ENCODE peak calls at places on chromosomes 7 and 10, in seven cellular contexts. Z, L, D, S, H, C and F are unnamed samples.

GRCh38 chr7:28349637-28350036 is 62.7 kb upstream of the CREB5 start:
- DNase-seq in Z (no peak), L (no peak), D (no peak), S (peak; percentile 12), H (no peak), C (no peak), F (no peak)

GRCh38 chr7:22610871-22611757 is 111.1 kb upstream of the STEAP1B start:
- DNase-seq in Z (no peak), L (no peak), D (no peak), S (peak; percentile 58), H (no peak), C (no peak), F (no peak)

GRCh38 chr10:103954543-103954942 is 12.4 kb upstream of the SLK start:
- DNase-seq in Z (no peak), L (no peak), D (no peak), S (no peak), H (no peak), C (no peak), F (no peak)

GRCh38 chr7:280461-280860 is 9.5 kb upstream of the FOXL3 start:
- DNase-seq in Z (no peak), L (no peak), D (no peak), S (no peak), H (no peak), C (no peak), F (no peak)

GRCh38 chr10:104339469-104340098 is 1.3 kb upstream of the ITPRIP start:
- DNase-seq in Z (peak; percentile 72), L (peak; percentile 66), D (no peak), S (peak; percentile 80), H (no peak), C (no peak), F (no peak)

GRCh38 chr7:116955801-116956514 is 2.7 kb downstream of the ST7 start:
- DNase-seq in Z (no peak), L (peak; percentile 37), D (no peak), S (no peak), H (no peak), C (peak; percentile 14), F (no peak)

GRCh38 chr10:132450825-132451505 is 54.0 kb downstream of the PWWP2B start:
- DNase-seq in Z (no peak), L (peak; percentile 44), D (no peak), S (no peak), H (no peak), C (no peak), F (no peak)

GRCh38 chr7:45347804-45348203 is 190.2 kb downstream of the RAMP3 start:
- DNase-seq in Z (no peak), L (no peak), D (no peak), S (peak; percentile 86), H (no peak), C (no peak), F (no peak)

GRCh38 chr7:55365103-55365679 is at the start of gene LANCL2:
- DNase-seq in Z (peak; percentile 50), L (no peak), D (no peak), S (peak; percentile 63), H (peak; percentile 50), C (no peak), F (no peak)

GRCh38 chr10:49746626-49747302 is 15.4 kb downstream of the OGDHL start:
- DNase-seq in Z (peak; percentile 17), L (no peak), D (no peak), S (no peak), H (no peak), C (no peak), F (no peak)

GRCh38 chr7:92691578-92691977 is 101.4 kb upstream of the FAM133B start:
- DNase-seq in Z (no peak), L (no peak), D (no peak), S (peak; percentile 74), H (no peak), C (peak; percentile 75), F (no peak)

GRCh38 chr10:61758440-61758839 is 95.7 kb downstream of the CABCOCO1 start:
- DNase-seq in Z (no peak), L (no peak), D (no peak), S (peak; percentile 58), H (no peak), C (no peak), F (no peak)

GRCh38 chr7:104906546-104906945 is 107.5 kb upstream of the KMT2E start:
- DNase-seq in Z (no peak), L (no peak), D (no peak), S (no peak), H (no peak), C (no peak), F (no peak)

GRCh38 chr7:45456747-45457146 is 117.4 kb upstream of the ADCY1 start:
- DNase-seq in Z (no peak), L (no peak), D (no peak), S (peak; percentile 54), H (no peak), C (no peak), F (no peak)

GRCh38 chr7:76020031-76020714 is 25.8 kb upstream of the TMEM120A start:
- DNase-seq in Z (peak; percentile 82), L (peak; percentile 82), D (peak; percentile 30), S (peak; percentile 81), H (peak; percentile 73), C (peak; percentile 71), F (peak; percentile 69)

GRCh38 chr7:139763330-139763729 is 14.5 kb downstream of the HIPK2 start:
- DNase-seq in Z (no peak), L (no peak), D (no peak), S (peak; percentile 42), H (no peak), C (no peak), F (no peak)

GRCh38 chr7:30931927-30932540 is 20.4 kb downstream of the AQP1 start:
- DNase-seq in Z (no peak), L (no peak), D (peak; percentile 6), S (no peak), H (no peak), C (no peak), F (no peak)

GRCh38 chr7:64574481-64575159 is 11.7 kb upstream of the ZNF680 start:
- DNase-seq in Z (no peak), L (peak; percentile 57), D (no peak), S (peak; percentile 51), H (no peak), C (no peak), F (no peak)

GRCh38 chr10:110759523-110759922 is 112.2 kb upstream of the PDCD4 start:
- DNase-seq in Z (no peak), L (no peak), D (no peak), S (no peak), H (no peak), C (no peak), F (no peak)

GRCh38 chr10:88316292-88316861 is 266.7 kb downstream of the RNLS start:
- DNase-seq in Z (no peak), L (no peak), D (no peak), S (no peak), H (no peak), C (no peak), F (no peak)

GRCh38 chr10:121510201-121510771 is 88.0 kb downstream of the FGFR2 start:
- DNase-seq in Z (no peak), L (no peak), D (no peak), S (no peak), H (no peak), C (no peak), F (no peak)

DNA sequence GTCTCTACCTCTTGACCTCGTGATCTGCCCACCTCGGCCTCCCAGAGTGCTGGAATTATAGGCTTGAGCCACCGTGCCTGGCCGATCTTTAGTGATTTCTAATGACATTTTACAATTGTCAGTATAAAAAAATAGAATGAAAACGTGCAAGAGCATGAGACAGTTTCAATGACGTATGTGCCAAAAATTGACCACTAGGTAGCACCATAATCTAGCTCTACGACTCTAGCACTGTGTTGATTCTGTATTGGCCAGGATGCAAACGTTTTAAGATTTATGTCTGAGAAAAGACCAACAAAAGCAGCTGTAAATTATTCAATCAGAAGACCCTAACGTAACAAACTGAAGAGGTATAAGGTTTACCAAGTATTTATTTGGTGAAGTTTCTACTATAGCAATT is 25.4 kb upstream of the EXOC6 start:
- DNase-seq in Z (no peak), L (no peak), D (no peak), S (no peak), H (no peak), C (peak; percentile 49), F (no peak)
- TF ChIP-seq CTCF in Z (no peak), L (no peak), D (no peak), S (no peak), H (no peak), C (peak; percentile 75), F (no peak)

GRCh38 chr7:100160067-100160466 is 1.5 kb upstream of the TRAPPC14 start:
- DNase-seq in Z (no peak), L (no peak), D (no peak), S (no peak), H (no peak), C (no peak), F (no peak)
- TF ChIP-seq CTCF in Z (no peak), L (no peak), D (no peak), S (no peak), H (no peak), C (no peak), F (no peak)

GRCh38 chr10:62851449-62851848 is 35.3 kb upstream of the EGR2 start:
- DNase-seq in Z (no peak), L (no peak), D (no peak), S (peak; percentile 9), H (no peak), C (peak; percentile 39), F (no peak)
- TF ChIP-seq CTCF in Z (no peak), L (no peak), D (peak; percentile 26), S (peak; percentile 17), H (no peak), C (peak; percentile 77), F (no peak)

GRCh38 chr7:136064098-136064497 is 86.9 kb upstream of the MTPN start:
- DNase-seq in Z (no peak), L (no peak), D (no peak), S (no peak), H (no peak), C (no peak), F (no peak)

GRCh38 chr7:136066304-136067143 is 89.4 kb upstream of the MTPN start:
- DNase-seq in Z (no peak), L (no peak), D (no peak), S (no peak), H (no peak), C (no peak), F (no peak)

GRCh38 chr7:136063337-136063666 is 86.1 kb upstream of the MTPN start:
- DNase-seq in Z (no peak), L (no peak), D (no peak), S (no peak), H (no peak), C (no peak), F (no peak)

GRCh38 chr7:136062625-136063336 is 85.6 kb upstream of the MTPN start:
- DNase-seq in Z (no peak), L (no peak), D (no peak), S (no peak), H (no peak), C (no peak), F (no peak)

DNA sequence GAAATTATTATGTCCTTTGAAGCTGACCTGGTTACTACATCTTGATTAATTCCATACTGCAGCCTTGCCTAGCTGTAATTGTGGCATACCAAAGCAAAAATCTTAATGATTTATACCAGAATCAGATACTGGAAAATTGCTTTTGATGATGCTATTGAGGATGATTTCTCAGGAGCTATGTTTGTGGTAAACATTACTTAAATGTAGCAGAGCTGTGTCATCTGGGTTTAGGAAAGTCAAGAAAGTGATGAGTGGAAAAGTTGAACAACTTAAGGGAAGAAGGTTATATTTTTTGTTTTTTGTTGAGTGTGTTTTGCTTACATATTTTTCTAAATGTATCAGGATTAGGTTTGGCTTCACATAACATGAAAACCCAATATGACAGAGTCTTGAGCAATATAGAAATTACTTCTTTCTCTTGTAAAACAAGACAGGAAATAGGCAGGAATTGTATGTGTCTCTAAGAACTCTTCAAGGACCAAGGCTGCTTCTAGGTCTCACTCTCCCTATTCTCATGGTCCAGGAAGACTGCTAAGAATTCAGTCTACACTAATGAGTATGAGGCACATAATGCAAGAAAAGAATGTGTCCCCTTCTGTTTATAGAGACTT is 87.6 kb upstream of the MTPN start:
- DNase-seq in Z (no peak), L (no peak), D (no peak), S (no peak), H (no peak), C (no peak), F (no peak)
- TF ChIP-seq CTCF in Z (no peak), L (no peak), D (no peak), S (no peak), H (no peak), C (no peak), F (no peak)